ENCODE peak calls at places on chromosome 21, in four cellular contexts. X is fibroblast of the aortic adventitia, V is heart right ventricle, Q is HFF-Myc. O is an unnamed sample.

GRCh38 chr21:14116080-14116481 is 94.7 kb downstream of the LIPI start:
- DNase-seq in X (no peak), Q (no peak), V (no peak), O (peak)

GRCh38 chr21:16117851-16118592 is 388.2 kb downstream of the USP25 start:
- DNase-seq in Q (peak), X (peak), V (no peak), O (no peak)

GRCh38 chr21:43653626-43654025 is 5.7 kb downstream of the HSF2BP start:
- DNase-seq in V (no peak), Q (no peak), X (no peak), O (no peak)

GRCh38 chr21:33541105-33541711 is 709 bp downstream of the GART start:
- DNase-seq in X (peak), V (no peak), Q (no peak), O (no peak)

GRCh38 chr21:46117586-46118304 is 19.8 kb downstream of the COL6A2 start:
- DNase-seq in X (no peak), V (peak), Q (no peak), O (no peak)

GRCh38 chr21:42245348-42246185 is 26.6 kb downstream of the ABCG1 start:
- DNase-seq in X (no peak), Q (no peak), V (no peak), O (no peak)

GRCh38 chr21:33266050-33266783 is at the start of gene IL10RB:
- DNase-seq in V (peak), X (peak), Q (no peak), O (peak)

GRCh38 chr21:37757631-37758376 is 158.5 kb downstream of the KCNJ6 start:
- DNase-seq in X (no peak), V (no peak), Q (no peak), O (no peak)

GRCh38 chr21:16419188-16419874 is 689.5 kb downstream of the USP25 start:
- DNase-seq in Q (peak), V (peak), X (peak), O (no peak)

GRCh38 chr21:22115746-22116145 is 1117.5 kb downstream of the NCAM2 start:
- DNase-seq in X (no peak), V (no peak), Q (no peak), O (no peak)

GRCh38 chr21:22125581-22125980 is 1127.4 kb downstream of the NCAM2 start:
- DNase-seq in V (no peak), Q (no peak), X (no peak), O (no peak)

GRCh38 chr21:22120616-22121266 is 1122.5 kb downstream of the NCAM2 start:
- DNase-seq in Q (no peak), X (peak), V (no peak), O (no peak)
- TF ChIP-seq CTCF in Q (no peak), X (no peak), V (no peak), O (no peak)

GRCh38 chr21:39085843-39086415 is 97.3 kb downstream of the PSMG1 start:
- DNase-seq in Q (no peak), V (no peak), X (no peak), O (no peak)

GRCh38 chr21:39087976-39088370 is 95.3 kb downstream of the PSMG1 start:
- DNase-seq in X (no peak), V (no peak), Q (no peak), O (no peak)

GRCh38 chr21:39084979-39085729 is 98.1 kb downstream of the PSMG1 start:
- DNase-seq in V (no peak), Q (no peak), X (no peak), O (no peak)

GRCh38 chr21:39087238-39087975 is 95.8 kb downstream of the PSMG1 start:
- DNase-seq in X (peak), V (peak), Q (no peak), O (no peak)

GRCh38 chr21:39086547-39086946 is 96.7 kb downstream of the PSMG1 start:
- DNase-seq in Q (no peak), V (no peak), X (no peak), O (no peak)
- TF ChIP-seq CTCF in Q (peak), V (no peak), X (peak), O (peak)

DNA sequence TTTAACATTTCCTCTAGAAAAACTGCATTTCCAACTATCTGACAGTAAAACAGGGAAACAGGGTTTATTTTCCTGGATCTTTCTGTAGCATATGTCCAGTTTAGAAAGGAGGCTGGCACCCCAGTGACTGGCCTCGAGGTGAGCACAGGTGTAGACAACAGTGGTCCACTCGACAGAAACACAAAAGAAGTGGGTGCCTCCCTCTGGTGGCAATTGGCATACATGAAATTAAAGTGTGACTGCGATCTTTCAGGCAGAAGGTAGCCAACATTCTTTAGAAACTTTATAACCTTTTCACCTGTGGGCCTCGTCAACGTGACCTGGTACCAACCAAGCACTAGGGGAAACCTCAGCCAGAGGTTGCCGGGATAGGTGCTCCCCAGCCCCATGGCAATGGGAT is 44.0 kb downstream of the PCP4 start:
- DNase-seq in Q (no peak), V (no peak), X (no peak), O (no peak)
- TF ChIP-seq CTCF in Q (no peak), V (no peak), X (no peak), O (no peak)

DNA sequence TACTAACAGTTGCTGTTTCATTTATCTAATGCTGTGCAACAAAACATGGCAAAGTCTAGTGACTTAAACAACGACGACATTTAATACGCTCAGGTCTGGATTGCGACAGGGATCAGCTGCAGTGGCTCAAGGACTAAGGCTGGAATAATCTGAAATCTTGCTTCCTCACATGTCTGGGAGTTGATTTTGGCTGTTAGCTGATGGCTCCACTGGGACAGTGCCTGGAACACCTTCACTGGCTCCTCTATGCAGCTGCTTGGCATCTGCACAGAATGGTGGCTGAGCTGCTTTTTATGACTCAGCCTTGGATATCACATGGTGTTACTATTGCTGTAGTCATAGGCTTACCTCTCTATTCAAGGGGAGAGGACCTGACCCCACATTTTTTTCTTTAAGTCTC is 24.0 kb upstream of the BTG3 start:
- DNase-seq in V (peak), Q (no peak), X (no peak), O (no peak)
- TF ChIP-seq CTCF in V (no peak), Q (no peak), X (no peak), O (no peak)

GRCh38 chr21:25871566-25871965 is 136.8 kb downstream of the GABPA start:
- DNase-seq in X (no peak), V (no peak), Q (no peak), O (no peak)
- TF ChIP-seq CTCF in X (peak), V (no peak), Q (peak), O (no peak)